ENCODE peak calls at places on chromosomes 16 and 17, in four cellular contexts. One of them, this sample, is unnamed.

GRCh38 chr16:26598061-26598460 is 468.7 kb upstream of the C16orf82 start:
- DNase-seq in SK-N-SH: no peak
- DNase-seq in HepG2: no peak
- DNase-seq in K562: peak
- DNase-seq in this sample: no peak

GRCh38 chr16:84048306-84048705 is 5.7 kb upstream of the SLC38A8 start:
- DNase-seq in K562: peak
- DNase-seq in HepG2: peak
- DNase-seq in SK-N-SH: no peak
- DNase-seq in this sample: peak

GRCh38 chr16:9049241-9049640 is 42.2 kb upstream of the HAPSTR1 start:
- DNase-seq in K562: no peak
- DNase-seq in HepG2: no peak
- DNase-seq in SK-N-SH: no peak
- DNase-seq in this sample: no peak

GRCh38 chr16:57528499-57529323 is 7.7 kb downstream of the CCDC102A start:
- DNase-seq in HepG2: no peak
- DNase-seq in K562: no peak
- DNase-seq in SK-N-SH: peak
- DNase-seq in this sample: peak

GRCh38 chr16:49608801-49609200 is 235.2 kb downstream of the C16orf78 start:
- DNase-seq in HepG2: peak
- DNase-seq in SK-N-SH: peak
- DNase-seq in K562: no peak
- DNase-seq in this sample: no peak

GRCh38 chr16:71461686-71462648 is at the start of gene ZNF23:
- DNase-seq in HepG2: peak
- DNase-seq in SK-N-SH: peak
- DNase-seq in K562: peak
- DNase-seq in this sample: peak

GRCh38 chr17:6413073-6413472 is 21.8 kb downstream of the AIPL1 start:
- DNase-seq in K562: peak
- DNase-seq in SK-N-SH: peak
- DNase-seq in HepG2: peak
- DNase-seq in this sample: no peak

GRCh38 chr17:59837362-59838195 is 55.2 kb downstream of the TUBD1 start:
- DNase-seq in K562: peak
- DNase-seq in HepG2: peak
- DNase-seq in SK-N-SH: no peak
- DNase-seq in this sample: peak

GRCh38 chr16:76386784-76387183 is 109.6 kb downstream of the CNTNAP4 start:
- DNase-seq in SK-N-SH: no peak
- DNase-seq in K562: no peak
- DNase-seq in HepG2: no peak
- DNase-seq in this sample: no peak

GRCh38 chr17:4520060-4520880 is 21.6 kb downstream of the SPNS2 start:
- DNase-seq in SK-N-SH: no peak
- DNase-seq in K562: no peak
- DNase-seq in HepG2: no peak
- DNase-seq in this sample: no peak

GRCh38 chr17:69415431-69415830 is 934 bp downstream of the MAP2K6 start:
- DNase-seq in SK-N-SH: no peak
- DNase-seq in K562: no peak
- DNase-seq in HepG2: no peak
- DNase-seq in this sample: no peak

GRCh38 chr16:85798901-85799496 is 345 bp downstream of the EMC8 start:
- DNase-seq in K562: peak
- DNase-seq in HepG2: no peak
- DNase-seq in SK-N-SH: peak
- DNase-seq in this sample: peak

GRCh38 chr16:51337662-51338061 is 186.6 kb upstream of the SALL1 start:
- DNase-seq in SK-N-SH: no peak
- DNase-seq in K562: no peak
- DNase-seq in HepG2: peak
- DNase-seq in this sample: peak

GRCh38 chr17:27218041-27218440 is 75.9 kb upstream of the WSB1 start:
- DNase-seq in HepG2: no peak
- DNase-seq in SK-N-SH: no peak
- DNase-seq in K562: no peak
- DNase-seq in this sample: no peak

GRCh38 chr17:6381052-6381451 is 53.9 kb downstream of the AIPL1 start:
- DNase-seq in SK-N-SH: no peak
- DNase-seq in HepG2: no peak
- DNase-seq in K562: no peak
- DNase-seq in this sample: no peak

GRCh38 chr17:3773511-3773910 is 27.5 kb downstream of the ITGAE start:
- DNase-seq in K562: no peak
- DNase-seq in SK-N-SH: no peak
- DNase-seq in HepG2: no peak
- DNase-seq in this sample: no peak

GRCh38 chr17:32915108-32915700 is 12.7 kb upstream of the TMEM98 start:
- DNase-seq in SK-N-SH: no peak
- DNase-seq in HepG2: no peak
- DNase-seq in K562: no peak
- DNase-seq in this sample: no peak

GRCh38 chr17:40309031-40309937 is at the start of gene RARA:
- DNase-seq in SK-N-SH: peak
- DNase-seq in K562: peak
- DNase-seq in HepG2: peak
- DNase-seq in this sample: peak

GRCh38 chr17:72079700-72080099 is 41.1 kb upstream of the SOX9 start:
- DNase-seq in SK-N-SH: no peak
- DNase-seq in HepG2: no peak
- DNase-seq in K562: no peak
- DNase-seq in this sample: no peak

GRCh38 chr16:19344224-19344801 is 58.8 kb downstream of the CLEC19A start:
- DNase-seq in HepG2: no peak
- DNase-seq in SK-N-SH: no peak
- DNase-seq in K562: no peak
- DNase-seq in this sample: no peak

GRCh38 chr17:28655160-28655559 is 6.5 kb downstream of the SDF2 start:
- DNase-seq in SK-N-SH: no peak
- DNase-seq in HepG2: no peak
- DNase-seq in K562: no peak
- DNase-seq in this sample: no peak

GRCh38 chr17:79033741-79034501 is 10.0 kb downstream of the C1QTNF1 start:
- DNase-seq in K562: no peak
- DNase-seq in HepG2: no peak
- DNase-seq in SK-N-SH: peak
- DNase-seq in this sample: no peak

GRCh38 chr16:2179107-2179501 is 17.3 kb downstream of the CASKIN1 start:
- DNase-seq in K562: no peak
- DNase-seq in SK-N-SH: no peak
- DNase-seq in HepG2: no peak
- DNase-seq in this sample: no peak

GRCh38 chr16:57893559-57894389 is 77.2 kb downstream of the CNGB1 start:
- DNase-seq in HepG2: peak
- DNase-seq in K562: no peak
- DNase-seq in SK-N-SH: no peak
- DNase-seq in this sample: no peak

GRCh38 chr16:4976079-4976478 is 17.9 kb downstream of the SEC14L5 start:
- DNase-seq in K562: no peak
- DNase-seq in HepG2: no peak
- DNase-seq in SK-N-SH: no peak
- DNase-seq in this sample: no peak

GRCh38 chr16:84406006-84406963 is 37.9 kb downstream of the ATP2C2 start:
- DNase-seq in SK-N-SH: peak
- DNase-seq in HepG2: no peak
- DNase-seq in K562: peak
- DNase-seq in this sample: no peak

GRCh38 chr16:4682616-4683254 is 10.6 kb upstream of the NUDT16L1 start:
- DNase-seq in SK-N-SH: peak
- DNase-seq in K562: peak
- DNase-seq in HepG2: peak
- DNase-seq in this sample: peak

GRCh38 chr16:70680495-70681381 is 5.1 kb downstream of the MTSS2 start:
- DNase-seq in K562: no peak
- DNase-seq in SK-N-SH: no peak
- DNase-seq in HepG2: no peak
- DNase-seq in this sample: no peak

GRCh38 chr16:49934557-49935260 is 78.8 kb upstream of the ZNF423 start:
- DNase-seq in HepG2: peak
- DNase-seq in SK-N-SH: no peak
- DNase-seq in K562: no peak
- DNase-seq in this sample: no peak

DNA sequence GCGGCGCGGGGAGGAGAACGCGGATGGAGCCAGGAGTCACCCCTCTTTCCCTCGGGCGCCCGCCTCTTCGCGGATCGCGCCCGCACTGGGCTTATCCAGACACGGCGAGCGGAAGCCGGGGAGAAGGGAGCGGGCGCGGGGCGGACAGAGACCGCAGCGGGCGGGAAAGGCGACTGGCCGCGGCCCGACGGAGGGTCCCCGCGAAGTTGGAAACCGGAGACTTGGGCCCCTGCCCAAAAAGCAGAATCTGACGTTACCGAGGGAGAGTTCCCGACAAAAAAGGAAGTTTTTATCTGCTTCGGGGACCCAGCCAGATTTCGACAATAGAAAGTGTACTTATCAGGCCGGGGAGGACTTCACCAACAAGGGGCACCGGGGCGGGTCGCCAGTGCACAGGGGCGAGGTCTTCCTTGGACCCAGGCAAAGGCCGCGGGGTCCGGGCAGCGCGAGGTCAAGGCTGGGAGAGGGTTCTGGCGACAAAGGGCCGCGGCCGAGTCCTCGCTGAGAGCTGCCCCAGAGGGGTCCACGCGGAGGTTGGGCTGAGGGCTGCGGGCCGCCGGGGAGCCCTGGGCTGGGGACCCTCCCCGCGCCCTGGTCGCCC is 512 bp downstream of the ST6GALNAC2 start:
- DNase-seq in HepG2: no peak
- DNase-seq in K562: no peak
- DNase-seq in SK-N-SH: no peak
- DNase-seq in this sample: peak
- TF ChIP-seq USF2 in HepG2: no peak
- TF ChIP-seq USF2 in K562: no peak
- TF ChIP-seq USF2 in SK-N-SH: no peak
- TF ChIP-seq USF2 in this sample: no peak

DNA sequence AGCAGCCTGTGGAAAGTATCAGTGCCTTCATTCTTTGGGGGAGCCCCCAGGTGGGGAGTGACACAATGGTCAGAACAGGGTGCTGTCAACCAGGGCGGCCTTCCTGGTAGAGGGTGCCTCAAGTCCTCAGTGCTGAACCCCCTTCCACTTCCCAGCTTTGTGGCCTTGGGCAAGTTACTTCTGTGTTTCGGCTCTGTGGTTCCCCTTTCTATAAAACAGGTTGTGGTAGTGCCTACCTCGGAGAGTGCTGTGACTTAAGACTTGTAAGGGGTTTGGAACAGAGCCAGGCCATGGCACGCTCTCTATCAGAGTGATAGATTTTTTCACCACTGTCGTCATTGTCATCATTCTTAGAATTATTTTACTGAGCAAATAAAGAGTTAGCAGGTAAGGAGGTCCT is 141.1 kb downstream of the CCDC182 start:
- DNase-seq in K562: no peak
- DNase-seq in SK-N-SH: no peak
- DNase-seq in HepG2: no peak
- DNase-seq in this sample: no peak
- TF ChIP-seq FOXJ3 in K562: no peak
- TF ChIP-seq FOXJ3 in SK-N-SH: no peak
- TF ChIP-seq FOXJ3 in HepG2: no peak
- TF ChIP-seq FOXJ3 in this sample: no peak

GRCh38 chr16:263182-263774 is 12.5 kb downstream of the RGS11 start:
- DNase-seq in K562: no peak
- DNase-seq in SK-N-SH: peak
- DNase-seq in HepG2: no peak
- DNase-seq in this sample: no peak
- TF ChIP-seq USF2 in K562: no peak
- TF ChIP-seq USF2 in SK-N-SH: no peak
- TF ChIP-seq USF2 in HepG2: no peak
- TF ChIP-seq USF2 in this sample: no peak

GRCh38 chr16:11636172-11636721 is 32.0 kb upstream of the SNN start:
- DNase-seq in SK-N-SH: no peak
- DNase-seq in HepG2: peak
- DNase-seq in K562: no peak
- DNase-seq in this sample: peak

GRCh38 chr16:11635679-11636171 is 32.5 kb upstream of the SNN start:
- DNase-seq in SK-N-SH: no peak
- DNase-seq in K562: no peak
- DNase-seq in HepG2: no peak
- DNase-seq in this sample: no peak

GRCh38 chr16:11639008-11639562 is 29.2 kb upstream of the SNN start:
- DNase-seq in K562: no peak
- DNase-seq in SK-N-SH: no peak
- DNase-seq in HepG2: no peak
- DNase-seq in this sample: no peak

GRCh38 chr16:11637320-11637719 is 30.9 kb upstream of the SNN start:
- DNase-seq in K562: no peak
- DNase-seq in HepG2: no peak
- DNase-seq in SK-N-SH: no peak
- DNase-seq in this sample: no peak

DNA sequence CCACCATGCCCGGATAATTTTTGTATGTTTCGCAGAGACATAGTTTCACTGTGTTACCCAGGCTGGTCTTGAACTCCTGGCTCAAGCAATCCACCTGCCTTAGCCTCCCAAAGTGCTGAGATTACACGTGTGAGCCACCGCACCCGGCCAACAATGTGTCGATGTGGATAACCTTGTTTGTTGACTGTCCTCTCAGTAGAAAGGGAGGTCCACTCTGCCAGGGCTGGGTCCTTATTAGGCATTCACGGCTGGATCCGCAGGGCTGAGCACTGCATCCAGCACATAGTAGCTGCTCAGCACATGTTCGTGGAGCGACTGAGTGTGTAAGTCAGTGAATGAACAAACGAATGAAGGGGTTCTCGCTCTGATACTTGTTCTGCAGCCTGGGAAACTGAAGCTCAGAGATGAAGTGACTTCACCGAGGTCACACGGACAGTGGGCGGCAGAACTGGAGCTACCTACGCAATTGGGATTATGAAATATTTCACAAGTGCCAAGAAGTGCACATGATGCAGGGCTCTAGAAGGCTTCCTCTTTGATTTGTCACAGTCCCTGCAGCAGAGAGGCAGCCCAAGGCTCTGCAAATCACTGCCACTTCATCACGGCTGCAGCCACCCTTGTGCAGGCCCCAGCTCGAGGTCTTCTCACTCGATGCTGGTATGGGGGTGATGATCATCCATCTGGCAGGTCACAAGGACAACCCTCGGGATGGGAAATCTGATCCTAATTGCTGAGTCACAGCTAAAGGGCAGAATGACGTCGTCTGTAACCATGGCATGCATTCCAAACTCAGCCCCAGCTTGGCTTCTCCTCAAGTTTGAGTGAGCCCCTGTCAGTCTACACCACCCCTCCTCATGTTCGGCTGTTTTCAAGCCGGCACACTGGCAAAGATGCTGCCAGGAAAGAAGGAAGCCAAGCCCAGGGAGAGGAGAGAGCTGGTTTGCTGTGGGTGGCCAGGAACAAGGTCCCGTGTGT is 28.0 kb upstream of the SNN start:
- DNase-seq in K562: peak
- DNase-seq in HepG2: peak
- DNase-seq in SK-N-SH: no peak
- DNase-seq in this sample: no peak
- TF ChIP-seq FOXJ3 in K562: no peak
- TF ChIP-seq FOXJ3 in HepG2: peak
- TF ChIP-seq FOXJ3 in SK-N-SH: no peak
- TF ChIP-seq FOXJ3 in this sample: no peak

This sample was measured in WTC11.